ENCODE peak calls at places on chromosomes 7 and 10, in six cellular contexts. H is activated CD8-positive, alpha-beta T cell treated with anti-CD3 and anti-CD28 coated beads for 36 hours; K is OCI-LY7; Q is hepatocyte; I is neural progenitor cell; G is B cell. O is an unnamed sample.
A peak's percentile ranks its signal among the peaks of the same experiment; 100 is the strongest.

GRCh38 chr7:3300651-3301471 is at the start of gene SDK1:
- DNase-seq in H (peak; percentile 91), K (peak; percentile 92), Q (peak; percentile 97), I (peak; percentile 97), G (peak; percentile 93), O (peak; percentile 91)

GRCh38 chr7:69781412-69781846 is 183.2 kb downstream of the AUTS2 start:
- DNase-seq in H (no peak), K (no peak), Q (peak; percentile 32), I (no peak), G (no peak), O (peak; percentile 10)

GRCh38 chr10:126001579-126001978 is 105.2 kb downstream of the FANK1 start:
- DNase-seq in H (no peak), K (no peak), Q (no peak), I (no peak), G (no peak), O (peak; percentile 26)

GRCh38 chr7:128713794-128714193 is 25.4 kb upstream of the CALU start:
- DNase-seq in H (no peak), K (no peak), Q (no peak), I (no peak), G (no peak), O (no peak)

GRCh38 chr7:32070051-32070405 is 179 bp downstream of the PDE1C start:
- DNase-seq in H (no peak), K (no peak), Q (no peak), I (no peak), G (no peak), O (no peak)

GRCh38 chr7:2632717-2633537 is 1.1 kb downstream of the TTYH3 start:
- DNase-seq in H (peak; percentile 80), K (peak; percentile 39), Q (peak; percentile 86), I (peak; percentile 57), G (peak; percentile 75), O (peak; percentile 83)

GRCh38 chr7:114405427-114405826 is 9.2 kb upstream of the FOXP2 start:
- DNase-seq in H (no peak), K (no peak), Q (peak; percentile 10), I (peak; percentile 9), G (no peak), O (peak; percentile 52)

GRCh38 chr10:6071181-6072175 is 9.3 kb upstream of the IL2RA start:
- DNase-seq in H (no peak), K (peak; percentile 70), Q (no peak), I (no peak), G (no peak), O (no peak)

GRCh38 chr7:73903321-73904218 is 42.6 kb downstream of the TMEM270 start:
- DNase-seq in H (no peak), K (no peak), Q (no peak), I (no peak), G (no peak), O (no peak)

GRCh38 chr7:148527717-148528168 is 62.8 kb upstream of the C7orf33 start:
- DNase-seq in H (peak; percentile 96), K (peak; percentile 81), Q (peak; percentile 80), I (peak; percentile 72), G (peak; percentile 56), O (peak; percentile 91)

GRCh38 chr7:26853788-26854393 is 10.5 kb downstream of the SKAP2 start:
- DNase-seq in H (no peak), K (peak; percentile 53), Q (peak; percentile 71), I (peak; percentile 39), G (no peak), O (peak; percentile 64)

GRCh38 chr7:28093617-28094232 is 86.9 kb downstream of the JAZF1 start:
- DNase-seq in H (peak; percentile 85), K (peak; percentile 47), Q (peak; percentile 75), I (peak; percentile 90), G (peak; percentile 28), O (peak; percentile 87)

GRCh38 chr7:27262121-27262520 is 19.5 kb downstream of the EVX1 start:
- DNase-seq in H (no peak), K (no peak), Q (no peak), I (no peak), G (no peak), O (no peak)

GRCh38 chr7:30526163-30526562 is 21.5 kb upstream of the GGCT start:
- DNase-seq in H (no peak), K (no peak), Q (no peak), I (peak; percentile 12), G (no peak), O (no peak)

GRCh38 chr7:41987-42386 is 150.4 kb upstream of the FAM20C start:
- DNase-seq in H (no peak), K (no peak), Q (no peak), I (no peak), G (no peak), O (no peak)

GRCh38 chr7:43869898-43870240 is 552 bp upstream of the MRPS24 start:
- DNase-seq in H (peak; percentile 53), K (no peak), Q (peak; percentile 34), I (no peak), G (peak; percentile 36), O (peak; percentile 95)

GRCh38 chr10:103451091-103451801 is 924 bp downstream of the CALHM2 start:
- DNase-seq in H (peak; percentile 62), K (no peak), Q (no peak), I (no peak), G (peak; percentile 63), O (peak; percentile 17)

GRCh38 chr10:132360766-132361447 is 28.9 kb downstream of the LRRC27 start:
- DNase-seq in H (peak; percentile 60), K (peak; percentile 15), Q (no peak), I (peak; percentile 63), G (no peak), O (no peak)

GRCh38 chr7:6442114-6442513 is 5.6 kb downstream of the DAGLB start:
- DNase-seq in H (peak; percentile 40), K (no peak), Q (no peak), I (no peak), G (no peak), O (peak; percentile 97)

GRCh38 chr7:116628971-116629586 is 42.9 kb upstream of the MET start:
- DNase-seq in H (no peak), K (no peak), Q (peak; percentile 37), I (no peak), G (no peak), O (peak; percentile 50)

GRCh38 chr7:116315293-116315692 is 105.0 kb downstream of the TES start:
- DNase-seq in H (no peak), K (no peak), Q (no peak), I (peak; percentile 4), G (no peak), O (peak; percentile 28)

GRCh38 chr7:40009301-40009700 is 59.2 kb downstream of the CDK13 start:
- DNase-seq in H (no peak), K (no peak), Q (no peak), I (no peak), G (no peak), O (peak; percentile 6)

GRCh38 chr10:119723624-119724023 is 2.2 kb upstream of the INPP5F start:
- DNase-seq in H (no peak), K (no peak), Q (no peak), I (peak; percentile 6), G (no peak), O (no peak)

GRCh38 chr7:156307193-156307592 is 333.4 kb upstream of the RNF32 start:
- DNase-seq in H (no peak), K (no peak), Q (no peak), I (no peak), G (no peak), O (no peak)

DNA sequence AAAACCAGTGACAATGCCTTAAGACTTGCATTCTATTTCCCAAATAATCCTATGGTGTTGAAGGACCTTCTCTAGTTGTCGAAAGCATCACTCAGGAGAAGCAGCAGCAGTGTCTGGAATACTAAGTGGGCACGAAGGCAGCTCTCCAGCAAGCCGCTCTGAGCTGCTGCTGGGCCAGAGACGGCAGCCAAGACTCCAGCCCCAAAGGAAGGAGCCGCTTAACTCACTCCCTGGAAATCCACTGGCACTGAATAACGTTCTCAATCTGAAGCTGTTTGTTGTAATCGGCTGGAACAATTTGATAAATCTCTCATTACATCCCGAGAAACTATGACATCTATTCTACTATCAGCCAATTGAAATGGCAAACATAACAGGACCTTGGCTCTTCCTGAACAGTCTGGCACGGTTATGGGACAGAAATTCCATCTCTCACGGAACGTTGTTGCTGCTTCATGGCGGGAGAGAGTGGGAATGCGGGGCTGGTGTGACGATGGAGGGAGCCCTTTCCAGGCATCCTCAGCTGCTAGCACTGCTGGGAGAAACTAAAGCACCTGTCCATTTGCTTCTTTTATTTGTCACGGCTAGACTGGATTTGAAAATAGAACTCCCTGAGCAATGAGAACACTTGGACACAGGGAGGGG is 331.5 kb upstream of the RNF32 start:
- DNase-seq in H (no peak), K (no peak), Q (no peak), I (no peak), G (no peak), O (no peak)
- TF ChIP-seq CTCF in H (no peak), K (no peak), Q (no peak), I (no peak), G (no peak), O (no peak)

DNA sequence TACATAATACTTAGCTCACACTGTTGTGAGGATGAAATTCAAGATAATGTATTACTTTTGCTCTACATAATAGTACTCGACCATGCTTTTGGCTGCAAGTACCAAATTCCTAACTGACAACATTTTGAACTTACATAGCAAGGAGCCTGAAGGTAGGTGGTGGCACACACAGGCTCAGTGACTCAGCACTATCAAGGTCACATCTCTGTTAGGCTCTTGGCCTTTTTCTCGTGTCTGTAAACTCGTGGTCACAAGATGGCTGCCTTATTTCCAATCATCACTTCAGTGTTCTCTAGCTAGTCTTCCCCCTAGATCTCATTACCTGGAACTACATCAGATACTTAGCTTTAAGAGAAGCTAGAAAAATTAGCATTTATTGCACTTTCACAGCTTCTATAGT is 61.4 kb upstream of the ABCB5 start:
- DNase-seq in H (no peak), K (no peak), Q (no peak), I (no peak), G (no peak), O (no peak)
- TF ChIP-seq CTCF in H (no peak), K (no peak), Q (no peak), I (no peak), G (no peak), O (no peak)

GRCh38 chr10:1626410-1626809 is 110.9 kb downstream of the ADARB2 start:
- DNase-seq in H (no peak), K (no peak), Q (no peak), I (no peak), G (no peak), O (no peak)

GRCh38 chr10:1625731-1626130 is 111.6 kb downstream of the ADARB2 start:
- DNase-seq in H (no peak), K (no peak), Q (no peak), I (no peak), G (no peak), O (no peak)

GRCh38 chr10:1627945-1628344 is 109.4 kb downstream of the ADARB2 start:
- DNase-seq in H (no peak), K (no peak), Q (no peak), I (no peak), G (no peak), O (no peak)

GRCh38 chr10:1625079-1625478 is 112.2 kb downstream of the ADARB2 start:
- DNase-seq in H (no peak), K (no peak), Q (no peak), I (no peak), G (no peak), O (no peak)

GRCh38 chr10:1626835-1627234 is 110.5 kb downstream of the ADARB2 start:
- DNase-seq in H (no peak), K (no peak), Q (no peak), I (no peak), G (no peak), O (no peak)
- TF ChIP-seq CTCF in H (no peak), K (no peak), Q (no peak), I (no peak), G (no peak), O (no peak)

DNA sequence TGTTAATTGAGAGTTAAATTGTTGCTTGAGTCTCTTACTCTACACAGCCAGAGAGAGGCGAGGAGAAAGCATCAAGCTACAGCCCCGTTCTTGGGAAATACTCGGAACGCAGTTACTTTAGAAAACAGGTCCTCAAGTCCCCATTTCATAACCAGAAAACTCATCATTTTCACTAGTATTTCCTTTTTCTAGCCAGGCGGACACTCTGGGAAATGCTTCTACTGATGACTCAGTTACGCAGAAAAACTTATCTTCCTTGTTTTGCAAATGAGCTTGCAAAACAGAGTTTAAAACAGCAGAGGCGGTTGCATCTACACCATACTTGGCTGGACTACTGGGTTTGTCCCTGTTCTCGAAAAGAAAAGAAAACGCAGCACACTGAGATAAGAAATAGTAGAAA is 111.4 kb upstream of the FGFR2 start:
- DNase-seq in H (no peak), K (no peak), Q (peak; percentile 34), I (no peak), G (no peak), O (peak; percentile 75)
- TF ChIP-seq CTCF in H (no peak), K (no peak), Q (no peak), I (no peak), G (no peak), O (peak; percentile 15)